ENCODE peak calls at places on chromosomes 1 and 21, in six cellular contexts. One of them, this sample, is unnamed.

GRCh38 chr1:56788102-56788501 is 31.1 kb downstream of the FYB2 start:
- DNase-seq in NCI-H1092: no peak
- DNase-seq in myocyte: no peak
- DNase-seq in Right ventricle myocardium superior: no peak
- DNase-seq in kidney: no peak
- DNase-seq in substantia nigra: no peak
- DNase-seq in this sample: no peak

GRCh38 chr1:26626994-26627393 is 68.8 kb upstream of the ARID1A start:
- DNase-seq in Right ventricle myocardium superior: no peak
- DNase-seq in myocyte: no peak
- DNase-seq in kidney: no peak
- DNase-seq in NCI-H1092: no peak
- DNase-seq in substantia nigra: no peak
- DNase-seq in this sample: no peak

GRCh38 chr1:36880155-36881070 is 153.9 kb downstream of the GRIK3 start:
- DNase-seq in NCI-H1092: no peak
- DNase-seq in Right ventricle myocardium superior: no peak
- DNase-seq in kidney: no peak
- DNase-seq in myocyte: no peak
- DNase-seq in substantia nigra: no peak
- DNase-seq in this sample: peak

GRCh38 chr1:55259906-55260608 is 44.9 kb upstream of the USP24 start:
- DNase-seq in NCI-H1092: no peak
- DNase-seq in Right ventricle myocardium superior: no peak
- DNase-seq in substantia nigra: no peak
- DNase-seq in kidney: no peak
- DNase-seq in myocyte: no peak
- DNase-seq in this sample: no peak

GRCh38 chr1:63321061-63321787 is 1.1 kb upstream of the FOXD3 start:
- DNase-seq in NCI-H1092: no peak
- DNase-seq in kidney: no peak
- DNase-seq in myocyte: no peak
- DNase-seq in substantia nigra: no peak
- DNase-seq in Right ventricle myocardium superior: no peak
- DNase-seq in this sample: no peak

GRCh38 chr1:110174961-110175360 is 24.7 kb downstream of the SLC6A17 start:
- DNase-seq in substantia nigra: no peak
- DNase-seq in Right ventricle myocardium superior: no peak
- DNase-seq in kidney: no peak
- DNase-seq in NCI-H1092: no peak
- DNase-seq in myocyte: no peak
- DNase-seq in this sample: no peak

GRCh38 chr1:114587203-114587991 is 6.0 kb upstream of the BCAS2 start:
- DNase-seq in Right ventricle myocardium superior: no peak
- DNase-seq in substantia nigra: no peak
- DNase-seq in myocyte: no peak
- DNase-seq in NCI-H1092: no peak
- DNase-seq in kidney: no peak
- DNase-seq in this sample: no peak

GRCh38 chr1:209707308-209707707 is 2.7 kb downstream of the HSD11B1 start:
- DNase-seq in substantia nigra: no peak
- DNase-seq in Right ventricle myocardium superior: no peak
- DNase-seq in myocyte: no peak
- DNase-seq in kidney: no peak
- DNase-seq in NCI-H1092: no peak
- DNase-seq in this sample: no peak

GRCh38 chr1:16248603-16249534 is 11.9 kb upstream of the CPLANE2 start:
- DNase-seq in Right ventricle myocardium superior: peak
- DNase-seq in NCI-H1092: peak
- DNase-seq in kidney: peak
- DNase-seq in myocyte: peak
- DNase-seq in substantia nigra: peak
- DNase-seq in this sample: peak

GRCh38 chr1:178417858-178418257 is 78.9 kb downstream of the CLEC20A start:
- DNase-seq in NCI-H1092: no peak
- DNase-seq in substantia nigra: no peak
- DNase-seq in kidney: no peak
- DNase-seq in Right ventricle myocardium superior: no peak
- DNase-seq in myocyte: no peak
- DNase-seq in this sample: no peak

GRCh38 chr1:195376190-195376589 is 1232.0 kb downstream of the KCNT2 start:
- DNase-seq in substantia nigra: no peak
- DNase-seq in Right ventricle myocardium superior: no peak
- DNase-seq in myocyte: no peak
- DNase-seq in NCI-H1092: no peak
- DNase-seq in kidney: no peak
- DNase-seq in this sample: no peak

GRCh38 chr1:209769171-209769904 is 13.5 kb downstream of the TRAF3IP3 start:
- DNase-seq in Right ventricle myocardium superior: peak
- DNase-seq in myocyte: peak
- DNase-seq in NCI-H1092: no peak
- DNase-seq in substantia nigra: no peak
- DNase-seq in kidney: peak
- DNase-seq in this sample: peak

GRCh38 chr1:230010618-230011332 is 56.3 kb upstream of the GALNT2 start:
- DNase-seq in NCI-H1092: no peak
- DNase-seq in Right ventricle myocardium superior: no peak
- DNase-seq in substantia nigra: no peak
- DNase-seq in kidney: no peak
- DNase-seq in myocyte: no peak
- DNase-seq in this sample: no peak

GRCh38 chr1:55690366-55690765 is 475.2 kb upstream of the USP24 start:
- DNase-seq in Right ventricle myocardium superior: peak
- DNase-seq in myocyte: no peak
- DNase-seq in NCI-H1092: no peak
- DNase-seq in substantia nigra: no peak
- DNase-seq in kidney: no peak
- DNase-seq in this sample: no peak

GRCh38 chr1:247301176-247301540 is 30.5 kb downstream of the ZNF496 start:
- DNase-seq in NCI-H1092: no peak
- DNase-seq in substantia nigra: no peak
- DNase-seq in kidney: no peak
- DNase-seq in Right ventricle myocardium superior: no peak
- DNase-seq in myocyte: no peak
- DNase-seq in this sample: no peak

GRCh38 chr1:39370602-39371001 is 120.8 kb upstream of the BMP8A start:
- DNase-seq in Right ventricle myocardium superior: no peak
- DNase-seq in substantia nigra: no peak
- DNase-seq in NCI-H1092: no peak
- DNase-seq in kidney: no peak
- DNase-seq in myocyte: peak
- DNase-seq in this sample: no peak

GRCh38 chr1:167554028-167554779 is 642 bp upstream of the CREG1 start:
- DNase-seq in kidney: no peak
- DNase-seq in NCI-H1092: no peak
- DNase-seq in Right ventricle myocardium superior: no peak
- DNase-seq in substantia nigra: no peak
- DNase-seq in myocyte: no peak
- DNase-seq in this sample: no peak

GRCh38 chr1:92210701-92211100 is 7.0 kb upstream of the C1orf146 start:
- DNase-seq in kidney: no peak
- DNase-seq in substantia nigra: no peak
- DNase-seq in NCI-H1092: no peak
- DNase-seq in Right ventricle myocardium superior: no peak
- DNase-seq in myocyte: no peak
- DNase-seq in this sample: no peak

GRCh38 chr1:218390625-218391024 is 45.5 kb downstream of the TGFB2 start:
- DNase-seq in NCI-H1092: no peak
- DNase-seq in myocyte: no peak
- DNase-seq in Right ventricle myocardium superior: no peak
- DNase-seq in substantia nigra: no peak
- DNase-seq in kidney: no peak
- DNase-seq in this sample: no peak

GRCh38 chr1:47840338-47840737 is 156.8 kb downstream of the TRABD2B start:
- DNase-seq in kidney: no peak
- DNase-seq in myocyte: no peak
- DNase-seq in Right ventricle myocardium superior: peak
- DNase-seq in substantia nigra: no peak
- DNase-seq in NCI-H1092: no peak
- DNase-seq in this sample: no peak

GRCh38 chr1:232457607-232458006 is 172.3 kb downstream of the SIPA1L2 start:
- DNase-seq in substantia nigra: no peak
- DNase-seq in NCI-H1092: no peak
- DNase-seq in Right ventricle myocardium superior: no peak
- DNase-seq in kidney: no peak
- DNase-seq in myocyte: no peak
- DNase-seq in this sample: no peak

GRCh38 chr21:34707876-34708325 is 39.1 kb downstream of the CLIC6 start:
- DNase-seq in Right ventricle myocardium superior: no peak
- DNase-seq in myocyte: no peak
- DNase-seq in NCI-H1092: no peak
- DNase-seq in substantia nigra: no peak
- DNase-seq in kidney: no peak
- DNase-seq in this sample: no peak

GRCh38 chr1:8259498-8260290 is 58.2 kb upstream of the SLC45A1 start:
- DNase-seq in substantia nigra: no peak
- DNase-seq in NCI-H1092: peak
- DNase-seq in Right ventricle myocardium superior: no peak
- DNase-seq in kidney: peak
- DNase-seq in myocyte: peak
- DNase-seq in this sample: no peak

GRCh38 chr1:147504801-147505303 is 36.4 kb upstream of the BCL9 start:
- DNase-seq in kidney: no peak
- DNase-seq in NCI-H1092: peak
- DNase-seq in myocyte: peak
- DNase-seq in Right ventricle myocardium superior: no peak
- DNase-seq in substantia nigra: no peak
- DNase-seq in this sample: no peak

GRCh38 chr1:46188295-46189030 is 9.8 kb downstream of the POMGNT1 start:
- DNase-seq in Right ventricle myocardium superior: no peak
- DNase-seq in substantia nigra: no peak
- DNase-seq in myocyte: no peak
- DNase-seq in NCI-H1092: no peak
- DNase-seq in kidney: no peak
- DNase-seq in this sample: no peak

GRCh38 chr1:154599658-154600057 is 8.3 kb downstream of the ADAR start:
- DNase-seq in substantia nigra: no peak
- DNase-seq in kidney: no peak
- DNase-seq in NCI-H1092: no peak
- DNase-seq in Right ventricle myocardium superior: no peak
- DNase-seq in myocyte: peak
- DNase-seq in this sample: no peak